ENCODE peak calls at places on chromosome 21, in eight cellular contexts. L, Q, F, M, V, T, B and K are unnamed samples. For H3K36me3, the result is how much of the 10 kb centered on the place peaks cover.

GRCh38 chr21:41369915-41370839 is 8.3 kb downstream of the MX2 start:
- DNase-seq in L (no peak), Q (no peak), F (peak), M (no peak), V (no peak), T (no peak), B (no peak), K (no peak)

GRCh38 chr21:25689226-25689625 is 45.5 kb downstream of the ATP5PF start:
- DNase-seq in L (no peak), Q (no peak), F (no peak), M (no peak), V (no peak), T (no peak), B (no peak), K (no peak)

GRCh38 chr21:35611752-35612151 is 448.6 kb downstream of the SETD4 start:
- DNase-seq in L (no peak), Q (no peak), F (no peak), M (peak), V (no peak), T (no peak), B (no peak), K (no peak)

GRCh38 chr21:44535963-44536362 is 4.0 kb downstream of the KRTAP10-1 start:
- DNase-seq in L (no peak), Q (no peak), F (no peak), M (no peak), V (no peak), T (no peak), B (no peak), K (peak)

GRCh38 chr21:29423051-29423450 is 124.3 kb downstream of the BACH1 start:
- DNase-seq in L (no peak), Q (no peak), F (no peak), M (no peak), V (no peak), T (no peak), B (peak), K (no peak)

GRCh38 chr21:41923641-41924342 is 30.0 kb downstream of the C2CD2 start:
- DNase-seq in L (no peak), Q (no peak), F (no peak), M (no peak), V (no peak), T (no peak), B (no peak), K (no peak)

GRCh38 chr21:19340954-19341353 is 937.4 kb upstream of the TMPRSS15 start:
- DNase-seq in L (no peak), Q (no peak), F (peak), M (no peak), V (no peak), T (no peak), B (no peak), K (no peak)

GRCh38 chr21:34983680-34984086 is 65.4 kb downstream of the RUNX1 start:
- DNase-seq in L (no peak), Q (no peak), F (no peak), M (peak), V (no peak), T (no peak), B (no peak), K (no peak)

GRCh38 chr21:41598561-41599511 is 90.9 kb upstream of the TMPRSS2 start:
- DNase-seq in L (no peak), Q (no peak), F (peak), M (no peak), V (peak), T (no peak), B (no peak), K (no peak)

DNA sequence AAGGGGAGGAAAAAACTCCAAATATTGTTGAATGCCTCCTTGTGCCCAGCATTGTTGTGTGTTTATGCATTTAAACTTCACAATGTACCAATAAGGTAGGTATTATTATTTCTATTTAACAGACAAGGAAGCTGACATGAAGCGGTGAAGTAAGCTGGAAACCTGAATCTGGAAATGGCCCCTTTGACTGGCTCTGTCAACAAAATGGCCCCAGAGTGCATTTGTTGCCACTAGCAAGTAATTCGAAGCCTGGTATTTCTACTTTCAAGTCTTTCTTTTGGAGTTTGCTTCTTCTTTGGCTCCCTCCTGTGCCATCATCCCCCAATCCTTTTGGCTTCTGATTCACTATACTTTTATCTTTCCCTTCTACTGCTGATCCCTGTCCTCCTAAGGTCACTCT is 23.1 kb downstream of the CRYZL1 start:
- DNase-seq in L (no peak), Q (peak), F (no peak), M (no peak), V (no peak), T (no peak), B (no peak), K (peak)
- H3K36me3 ChIP-seq in L (under half), Q (under half), F (half or more), M (under half), V (under half), T (under half), B (under half), K (under half)

DNA sequence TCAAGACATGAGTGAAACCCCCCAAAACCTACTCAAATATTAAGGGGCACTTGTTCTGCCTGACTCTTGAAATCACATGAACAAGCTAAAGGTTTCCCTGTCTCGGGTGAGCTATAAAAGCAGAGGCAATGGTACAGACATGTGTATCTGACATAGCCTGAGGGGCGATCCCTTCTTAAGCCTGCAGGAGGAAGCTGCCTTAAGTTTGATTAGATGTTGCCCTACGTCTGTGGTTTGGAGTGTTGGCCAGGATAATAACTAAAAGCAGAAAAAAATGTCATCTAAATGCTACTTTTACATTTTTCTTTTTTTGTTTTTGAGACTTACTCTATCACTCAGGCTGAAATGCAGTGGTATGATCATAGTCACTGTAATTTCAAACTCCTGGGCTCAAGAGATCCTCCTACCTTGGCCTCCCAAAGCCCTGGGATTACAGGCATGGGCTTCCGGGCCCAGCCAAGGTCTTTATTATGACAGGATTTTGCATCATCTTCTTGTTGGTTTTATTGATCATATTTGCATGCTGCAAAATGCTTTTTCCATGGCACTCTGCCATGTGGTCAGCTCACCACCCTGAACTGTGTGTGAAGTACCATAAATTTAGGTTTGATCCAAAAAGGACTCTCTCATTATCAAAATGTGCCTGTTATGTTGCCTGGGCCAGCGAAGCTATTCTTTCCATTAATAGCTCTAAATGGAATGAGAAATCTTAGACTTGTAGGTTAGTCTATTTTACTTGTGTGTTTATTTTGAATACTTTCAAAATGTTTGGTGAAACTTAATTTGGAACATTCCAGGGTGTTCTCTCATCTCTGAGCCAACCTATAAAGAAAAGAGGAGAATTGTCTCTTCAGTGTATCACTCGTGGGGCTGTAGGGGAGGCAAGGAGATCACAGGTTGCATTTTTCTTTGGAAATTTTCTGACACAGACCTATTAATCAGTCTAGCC is 15.0 kb upstream of the HMGN1 start:
- DNase-seq in L (no peak), Q (no peak), F (no peak), M (no peak), V (no peak), T (no peak), B (no peak), K (no peak)
- H3K4me3 ChIP-seq in L (no peak), Q (no peak), F (no peak), M (no peak), V (no peak), T (no peak), B (no peak), K (no peak)

GRCh38 chr21:40047211-40047610 is 180.0 kb downstream of the PCP4 start:
- DNase-seq in L (no peak), Q (no peak), F (no peak), M (no peak), V (no peak), T (no peak), B (no peak), K (no peak)
- H3K36me3 ChIP-seq in L (under half), Q (under half), F (under half), M (under half), V (under half), T (under half), B (under half), K (under half)

GRCh38 chr21:17900281-17900989 is 81.3 kb upstream of the C21orf91 start:
- DNase-seq in L (no peak), Q (peak), F (no peak), M (no peak), V (no peak), T (no peak), B (no peak), K (no peak)
- H3K4me3 ChIP-seq in L (no peak), Q (no peak), F (no peak), M (no peak), V (no peak), T (no peak), B (no peak), K (no peak)

GRCh38 chr21:37183749-37184148 is 83.4 kb downstream of the VPS26C start:
- DNase-seq in L (no peak), Q (no peak), F (no peak), M (no peak), V (no peak), T (no peak), B (no peak), K (no peak)
- H3K36me3 ChIP-seq in L (under half), Q (under half), F (half or more), M (under half), V (under half), T (half or more), B (under half), K (under half)

GRCh38 chr21:42939581-42940413 is 14.4 kb upstream of the ERVH48-1 start:
- DNase-seq in L (peak), Q (no peak), F (peak), M (peak), V (no peak), T (no peak), B (peak), K (peak)
- H3K4me3 ChIP-seq in L (no peak), Q (no peak), F (no peak), M (peak), V (no peak), T (no peak), B (no peak), K (no peak)

GRCh38 chr21:46543306-46543705 is 61.6 kb downstream of the S100B start:
- DNase-seq in L (peak), Q (no peak), F (peak), M (no peak), V (no peak), T (peak), B (no peak), K (peak)
- H3K36me3 ChIP-seq in L (under half), Q (under half), F (half or more), M (under half), V (under half), T (under half), B (under half), K (under half)

GRCh38 chr21:45556302-45556644 is 14.0 kb upstream of the SLC19A1 start:
- DNase-seq in L (no peak), Q (no peak), F (no peak), M (no peak), V (no peak), T (no peak), B (no peak), K (no peak)

GRCh38 chr21:45555557-45556301 is 13.5 kb upstream of the SLC19A1 start:
- DNase-seq in L (peak), Q (peak), F (peak), M (peak), V (peak), T (peak), B (no peak), K (peak)

GRCh38 chr21:45556645-45557601 is 14.7 kb upstream of the SLC19A1 start:
- DNase-seq in L (peak), Q (no peak), F (no peak), M (no peak), V (peak), T (peak), B (no peak), K (peak)

GRCh38 chr21:45554477-45555175 is 12.4 kb upstream of the SLC19A1 start:
- DNase-seq in L (peak), Q (peak), F (peak), M (peak), V (peak), T (peak), B (no peak), K (peak)

DNA sequence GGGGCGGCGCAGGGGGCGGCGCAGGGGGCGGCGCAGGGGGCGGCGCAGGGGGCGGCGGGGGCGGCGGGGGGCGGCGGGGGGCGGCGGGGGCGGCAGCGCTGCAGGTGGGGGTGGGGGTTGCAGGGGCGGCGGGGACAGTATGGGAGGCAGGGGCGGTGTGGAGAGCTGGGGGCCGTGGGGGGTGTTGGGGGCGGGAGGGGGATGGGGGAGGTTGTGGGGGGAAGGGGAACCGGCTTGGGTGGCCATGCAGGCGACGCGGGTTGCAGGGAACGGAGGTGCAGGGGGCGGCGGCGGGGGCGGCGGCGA is 13.0 kb upstream of the SLC19A1 start:
- DNase-seq in L (no peak), Q (no peak), F (no peak), M (no peak), V (no peak), T (peak), B (no peak), K (peak)
- H3K4me3 ChIP-seq in L (peak), Q (peak), F (peak), M (no peak), V (peak), T (no peak), B (no peak), K (peak)

GRCh38 chr21:14877581-14878228 is 187.1 kb downstream of the NRIP1 start:
- DNase-seq in L (no peak), Q (no peak), F (no peak), M (peak), V (no peak), T (no peak), B (no peak), K (no peak)
- H3K36me3 ChIP-seq in L (under half), Q (under half), F (under half), M (under half), V (under half), T (under half), B (under half), K (under half)